ENCODE peak calls at places on chromosomes 11 and 22, in ten cellular contexts. I is NCI-H460; K is Caki2; N is left colon; M is activated T-helper 1 cell treated with anti-CD3 and anti-CD28 coated beads, Interleukin-12 subunit alpha, Interleukin-12 subunit beta, Interleukin-2, Interleukin-4 antibody, amounts not matched to agents 30 ng/mL and 10 ng/mL and 1 ng/mL, durations not matched to agents 14 hours and 24 hours and 36 hours; B is Kasumi-1; P is effector CD4-positive, alpha-beta T cell; U is nephron progenitor cell; F is Right ventricle myocardium superior; G is body of pancreas. L is an unnamed sample.

GRCh38 chr11:116033931-116034553 is 529.8 kb upstream of the CADM1 start:
- DNase-seq in P (no peak), B (no peak), F (no peak), I (no peak), M (no peak), U (no peak), K (no peak), N (no peak), G (no peak), L (no peak)

GRCh38 chr22:33380789-33381530 is 322.8 kb upstream of the SYN3 start:
- DNase-seq in G (no peak), P (no peak), M (no peak), F (no peak), I (peak), K (peak), U (no peak), B (no peak), N (no peak), L (no peak)

GRCh38 chr11:93567406-93567819 is 24.2 kb upstream of the SMCO4 start:
- DNase-seq in N (peak), P (no peak), F (peak), U (no peak), G (peak), K (no peak), I (no peak), B (no peak), M (no peak), L (no peak)

GRCh38 chr22:31244044-31244942 is 32.2 kb downstream of the LIMK2 start:
- DNase-seq in P (no peak), U (peak), G (no peak), N (no peak), I (peak), F (no peak), B (no peak), K (peak), M (no peak), L (peak)

GRCh38 chr11:114563077-114563476 is 3.4 kb upstream of the NXPE1 start:
- DNase-seq in F (no peak), P (no peak), M (no peak), G (no peak), U (no peak), B (no peak), K (no peak), N (no peak), I (no peak), L (peak)

GRCh38 chr22:17777005-17777716 is 2.9 kb upstream of the BID start:
- DNase-seq in B (peak), F (peak), N (no peak), P (peak), M (peak), K (no peak), U (no peak), G (no peak), I (no peak), L (no peak)

GRCh38 chr11:34426766-34427170 is 12.0 kb upstream of the CAT start:
- DNase-seq in P (no peak), M (no peak), B (no peak), G (no peak), N (no peak), K (no peak), I (no peak), U (no peak), F (no peak), L (no peak)

GRCh38 chr11:126194121-126194543 is 17.3 kb downstream of the RPUSD4 start:
- DNase-seq in M (no peak), I (peak), K (no peak), G (peak), B (peak), F (no peak), U (peak), N (no peak), P (no peak), L (peak)

GRCh38 chr11:117413616-117414015 is 86.0 kb downstream of the CEP164 start:
- DNase-seq in N (no peak), G (no peak), M (no peak), K (no peak), B (no peak), F (no peak), I (no peak), P (no peak), U (no peak), L (no peak)

GRCh38 chr11:124761301-124762021 is 629 bp downstream of the ESAM start:
- DNase-seq in U (no peak), F (no peak), I (no peak), M (no peak), P (no peak), K (no peak), G (no peak), B (no peak), N (no peak), L (no peak)

GRCh38 chr11:128594246-128594645 is 6.9 kb upstream of the ETS1 start:
- DNase-seq in G (no peak), F (no peak), K (no peak), M (no peak), N (no peak), U (no peak), I (no peak), B (no peak), P (no peak), L (no peak)

GRCh38 chr11:34870548-34871209 is 45.5 kb downstream of the APIP start:
- DNase-seq in U (no peak), K (no peak), N (no peak), M (no peak), B (peak), I (no peak), P (no peak), F (no peak), G (no peak), L (no peak)

GRCh38 chr11:28461338-28461737 is 353.1 kb downstream of the METTL15 start:
- DNase-seq in I (no peak), P (no peak), N (no peak), F (no peak), G (no peak), B (no peak), U (no peak), M (no peak), K (no peak), L (no peak)

GRCh38 chr11:108793611-108794010 is 128.7 kb downstream of the DDX10 start:
- DNase-seq in N (no peak), M (no peak), U (no peak), K (no peak), I (no peak), P (no peak), G (no peak), F (no peak), B (no peak), L (no peak)

GRCh38 chr22:50544078-50544745 is 1.5 kb upstream of the KLHDC7B start:
- DNase-seq in M (peak), U (peak), F (peak), N (peak), G (peak), K (peak), P (peak), B (peak), I (no peak), L (no peak)

GRCh38 chr11:129814244-129814992 is 1.2 kb upstream of the TMEM45B start:
- DNase-seq in K (no peak), N (no peak), F (no peak), U (no peak), G (no peak), M (peak), P (peak), I (no peak), B (no peak), L (no peak)

GRCh38 chr11:76606102-76606793 is 64.3 kb downstream of the LRRC32 start:
- DNase-seq in M (no peak), F (peak), G (no peak), I (no peak), B (no peak), K (no peak), P (no peak), U (no peak), N (no peak), L (no peak)

GRCh38 chr22:28711820-28712777 is 29.5 kb downstream of the CHEK2 start:
- DNase-seq in G (no peak), P (no peak), F (no peak), I (peak), U (no peak), K (peak), M (no peak), N (no peak), B (no peak), L (peak)

GRCh38 chr22:37254867-37255233 is 10.8 kb upstream of the RAC2 start:
- DNase-seq in F (no peak), K (no peak), N (no peak), G (no peak), M (no peak), P (no peak), I (no peak), B (no peak), U (no peak), L (no peak)

GRCh38 chr11:9151631-9152030 is 60.2 kb upstream of the SCUBE2 start:
- DNase-seq in I (no peak), N (no peak), P (no peak), K (no peak), G (no peak), F (no peak), U (no peak), B (no peak), M (no peak), L (no peak)

GRCh38 chr11:11215944-11216343 is 137.1 kb downstream of the CSNK2A3 start:
- DNase-seq in N (no peak), I (no peak), P (no peak), G (no peak), B (no peak), F (no peak), U (no peak), M (no peak), K (no peak), L (no peak)

GRCh38 chr11:3615998-3616397 is 25.8 kb downstream of the ART5 start:
- DNase-seq in F (no peak), U (no peak), G (no peak), K (no peak), M (no peak), I (no peak), P (no peak), N (no peak), B (no peak), L (no peak)

GRCh38 chr22:25566812-25567211 is 2.3 kb downstream of the GRK3 start:
- DNase-seq in K (no peak), P (no peak), B (peak), G (no peak), F (no peak), M (no peak), U (no peak), I (no peak), N (no peak), L (no peak)

GRCh38 chr11:10550503-10550902 is 9.5 kb upstream of the RNF141 start:
- DNase-seq in U (no peak), K (no peak), G (no peak), I (no peak), B (no peak), F (no peak), N (no peak), P (no peak), M (no peak), L (no peak)

GRCh38 chr11:125445731-125446130 is 50.3 kb downstream of the FEZ1 start:
- DNase-seq in M (no peak), G (no peak), I (no peak), K (no peak), N (no peak), U (no peak), P (no peak), F (no peak), B (no peak), L (no peak)